ENCODE peak calls at places on chromosomes 12 and 14, in six cellular contexts. S, K, B, W, O and L are unnamed samples.

GRCh38 chr12:25242981-25243764 is 7.6 kb downstream of the KRAS start:
- DNase-seq in K (no peak), S (no peak), B (no peak), W (no peak), O (no peak), L (no peak)

GRCh38 chr12:52807544-52808470 is 6.1 kb downstream of the KRT4 start:
- DNase-seq in S (no peak), W (no peak), B (no peak), O (no peak), K (no peak), L (no peak)

GRCh38 chr12:117192057-117192456 is 1.8 kb upstream of the FBXO21 start:
- DNase-seq in S (no peak), K (no peak), W (no peak), B (no peak), O (no peak), L (no peak)

GRCh38 chr14:70873627-70874026 is 33.6 kb upstream of the PCNX1 start:
- DNase-seq in K (no peak), B (no peak), S (no peak), W (no peak), O (no peak), L (no peak)

GRCh38 chr14:54572316-54572715 is 5.4 kb downstream of the SAMD4A start:
- DNase-seq in B (peak; percentile 45), S (no peak), K (no peak), O (no peak), W (no peak), L (no peak)

GRCh38 chr12:85002778-85003296 is 33.2 kb downstream of the TSPAN19 start:
- DNase-seq in S (no peak), B (no peak), K (no peak), W (no peak), O (no peak), L (no peak)

GRCh38 chr14:51724650-51725049 is 72.9 kb downstream of the FRMD6 start:
- DNase-seq in K (no peak), W (no peak), B (no peak), S (no peak), O (no peak), L (no peak)

GRCh38 chr12:56469007-56469930 is 891 bp downstream of the SPRYD4 start:
- DNase-seq in O (no peak), K (no peak), W (no peak), B (no peak), S (no peak), L (no peak)

GRCh38 chr14:95527392-95528002 is 7.4 kb upstream of the GLRX5 start:
- DNase-seq in B (peak; percentile 31), S (no peak), W (peak; percentile 85), O (peak; percentile 90), K (no peak), L (no peak)

GRCh38 chr12:104738371-104738710 is 219.7 kb downstream of the SLC41A2 start:
- DNase-seq in S (no peak), B (no peak), K (no peak), W (no peak), O (no peak), L (no peak)

GRCh38 chr12:227923-228845 is 14.2 kb upstream of the SLC6A12 start:
- DNase-seq in W (no peak), O (peak; percentile 74), K (no peak), S (no peak), B (no peak), L (no peak)

GRCh38 chr12:11580125-11580751 is 69.2 kb upstream of the ETV6 start:
- DNase-seq in S (peak; percentile 68), O (no peak), B (no peak), K (no peak), W (peak; percentile 42), L (no peak)

GRCh38 chr14:79989990-79990389 is 221.3 kb downstream of the DIO2 start:
- DNase-seq in O (no peak), B (no peak), K (no peak), S (no peak), W (no peak), L (no peak)

GRCh38 chr14:70317969-70318634 is 41.4 kb downstream of the COX16 start:
- DNase-seq in K (peak; percentile 20), O (no peak), S (no peak), W (no peak), B (peak; percentile 59), L (no peak)

GRCh38 chr12:6074979-6075585 is 49.4 kb downstream of the VWF start:
- DNase-seq in S (no peak), B (no peak), W (no peak), O (no peak), K (peak; percentile 68), L (no peak)

GRCh38 chr14:42023452-42023851 is 416.8 kb downstream of the LRFN5 start:
- DNase-seq in B (no peak), S (no peak), K (no peak), W (no peak), O (no peak), L (no peak)

GRCh38 chr12:11496157-11496851 is 100.9 kb upstream of the PRB2 start:
- DNase-seq in B (no peak), O (no peak), W (no peak), K (no peak), S (no peak), L (no peak)

GRCh38 chr12:45433441-45433868 is 217.6 kb downstream of the ANO6 start:
- DNase-seq in S (no peak), K (no peak), O (no peak), B (no peak), W (no peak), L (no peak)

GRCh38 chr14:35406811-35407630 is 2.5 kb upstream of the NFKBIA start:
- DNase-seq in W (no peak), B (no peak), O (no peak), K (no peak), S (no peak), L (no peak)

GRCh38 chr12:26832817-26833691 is at the start of gene ITPR2:
- DNase-seq in K (peak; percentile 99), O (peak; percentile 99), S (peak; percentile 71), B (peak; percentile 96), W (peak; percentile 94), L (peak; percentile 94)

GRCh38 chr14:74038015-74038859 is 19.1 kb downstream of the BBOF1 start:
- DNase-seq in K (peak; percentile 59), O (no peak), B (peak; percentile 13), W (no peak), S (no peak), L (no peak)

GRCh38 chr14:62269204-62269603 is 507.0 kb downstream of the SNAPC1 start:
- DNase-seq in W (no peak), K (no peak), S (no peak), O (no peak), B (no peak), L (no peak)

DNA sequence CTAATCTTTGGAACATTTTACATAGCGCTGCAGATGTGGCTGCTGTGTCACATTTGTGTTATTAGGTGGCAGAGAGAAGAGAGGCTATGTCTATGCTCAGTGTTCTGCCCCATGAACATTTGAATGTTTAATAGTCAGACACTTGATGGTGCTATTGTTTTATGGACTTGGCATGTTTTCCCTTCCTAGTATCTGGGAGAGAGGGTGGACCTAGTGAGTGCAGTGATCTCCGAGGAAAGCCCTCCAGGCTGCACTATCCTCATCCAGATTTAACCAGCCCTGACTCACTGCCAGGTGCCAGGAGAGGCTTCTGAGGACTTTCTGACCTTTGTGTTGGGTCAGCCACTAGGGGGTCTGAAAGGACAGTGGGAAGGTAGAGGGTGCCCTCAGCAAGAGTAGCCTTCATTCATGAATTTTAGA is 24.3 kb downstream of the ZFC3H1 start:
- DNase-seq in K (peak; percentile 6), B (peak; percentile 13), S (no peak), W (no peak), O (no peak), L (no peak)
- TF ChIP-seq CTCF in K (peak; percentile 18), B (no peak), S (peak; percentile 35), W (no peak), O (no peak), L (no peak)

GRCh38 chr12:30796891-30797371 is 42.2 kb upstream of the CAPRIN2 start:
- DNase-seq in B (no peak), W (no peak), S (no peak), K (peak; percentile 32), O (no peak), L (no peak)

GRCh38 chr12:30795410-30795659 is 40.6 kb upstream of the CAPRIN2 start:
- DNase-seq in S (no peak), B (no peak), W (no peak), O (no peak), K (no peak), L (no peak)

GRCh38 chr12:30794591-30795409 is 40.0 kb upstream of the CAPRIN2 start:
- DNase-seq in O (no peak), W (peak; percentile 25), K (no peak), S (peak; percentile 73), B (no peak), L (no peak)

GRCh38 chr12:30796508-30796780 is 41.7 kb upstream of the CAPRIN2 start:
- DNase-seq in S (no peak), B (no peak), W (no peak), K (no peak), O (peak; percentile 86), L (no peak)

DNA sequence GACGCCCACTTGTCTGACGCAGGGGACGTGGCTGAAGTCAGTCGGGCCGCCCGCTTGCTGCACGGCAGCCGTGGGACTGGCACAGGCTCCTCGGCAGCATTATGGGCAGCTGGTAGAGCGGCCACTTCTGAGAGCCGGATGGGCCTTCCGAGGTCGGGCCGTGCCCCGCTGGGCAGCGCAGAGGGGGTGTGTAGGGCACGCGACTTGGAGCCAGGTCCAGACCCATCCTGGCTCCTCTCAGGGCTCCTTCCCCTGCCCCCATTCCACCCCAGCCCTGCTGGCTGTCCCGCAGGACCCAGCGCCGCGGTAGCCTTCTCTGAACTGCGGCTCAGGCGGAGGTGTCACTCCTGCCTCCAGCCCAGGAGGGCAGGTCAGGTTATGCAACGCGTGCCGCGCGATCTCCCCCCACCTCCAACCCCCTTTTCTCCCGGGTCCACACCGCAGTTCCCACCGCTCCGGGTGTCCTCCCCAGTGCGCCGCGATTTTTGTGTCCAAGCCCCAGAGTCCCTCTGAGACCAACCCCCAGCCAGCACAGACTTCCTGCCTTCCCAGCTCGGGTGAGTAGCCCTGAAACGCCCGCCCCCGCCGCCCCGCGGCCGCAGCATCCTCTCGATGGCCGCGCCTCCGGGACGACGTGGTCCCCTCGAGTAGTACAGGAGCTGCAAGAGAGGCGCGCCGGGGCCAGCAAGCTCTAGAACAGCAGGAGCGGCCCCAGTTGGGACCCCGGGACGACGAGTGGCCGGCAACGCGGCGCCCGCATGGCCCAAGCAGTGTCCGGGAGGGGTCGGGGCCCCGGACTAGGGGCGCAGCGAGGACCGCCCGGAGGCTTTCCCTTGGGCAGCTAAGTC is 41.1 kb upstream of the CAPRIN2 start:
- DNase-seq in O (peak; percentile 90), B (peak; percentile 72), S (peak; percentile 52), K (peak; percentile 85), W (peak; percentile 65), L (peak; percentile 22)
- TF ChIP-seq CTCF in O (no peak), B (no peak), S (no peak), K (no peak), W (no peak), L (no peak)

DNA sequence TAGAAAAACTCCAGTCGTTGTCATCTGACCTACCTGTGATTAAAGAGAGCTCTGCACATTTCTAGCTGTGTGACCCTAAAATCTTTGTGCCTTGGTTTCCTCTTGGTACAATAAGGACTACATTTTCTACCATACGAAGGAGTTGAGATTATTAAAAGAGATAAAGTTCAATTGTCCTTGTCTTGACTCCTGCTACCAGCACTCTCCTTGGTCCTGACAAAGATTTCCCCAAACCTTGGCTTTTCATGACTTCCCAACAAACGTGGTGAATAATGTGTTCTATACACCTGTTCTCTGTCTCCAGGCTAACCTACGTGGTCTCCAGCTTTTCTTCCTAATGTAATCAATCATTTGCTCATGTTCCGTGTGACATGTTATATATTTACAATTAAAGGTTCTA is 223.5 kb downstream of the MSRB3 start:
- DNase-seq in K (no peak), O (no peak), S (no peak), W (no peak), B (no peak), L (no peak)
- TF ChIP-seq CTCF in K (no peak), O (no peak), S (no peak), W (no peak), B (no peak), L (no peak)

GRCh38 chr14:100271247-100271939 is 32.4 kb downstream of the YY1 start:
- DNase-seq in O (no peak), B (no peak), S (no peak), W (no peak), K (no peak), L (no peak)
- TF ChIP-seq CTCF in O (no peak), B (peak; percentile 52), S (peak; percentile 68), W (no peak), K (no peak), L (no peak)